ENCODE peak calls at places on chromosome 10, in four cellular contexts. H is MM.1S, V is GM23338, I is PC-9. P is an unnamed sample.
A peak's percentile ranks its signal among the peaks of the same experiment; 100 is the strongest.

GRCh38 chr10:92267343-92267742 is 23.5 kb downstream of the CPEB3 start:
- DNase-seq in H (peak; percentile 57), V (no peak), I (no peak), P (no peak)

GRCh38 chr10:49183596-49184542 is 4.3 kb downstream of the TMEM273 start:
- DNase-seq in H (no peak), V (no peak), I (no peak), P (no peak)

GRCh38 chr10:46060706-46061105 is 14.6 kb upstream of the MSMB start:
- DNase-seq in H (no peak), V (no peak), I (no peak), P (no peak)

GRCh38 chr10:71285180-71285545 is 33.9 kb upstream of the SLC29A3 start:
- DNase-seq in H (peak; percentile 26), V (peak; percentile 86), I (peak; percentile 41), P (peak; percentile 47)

GRCh38 chr10:105742184-105742583 is 1101.1 kb downstream of the SORCS3 start:
- DNase-seq in H (no peak), V (no peak), I (no peak), P (peak; percentile 2)

GRCh38 chr10:35795131-35795819 is 153.2 kb upstream of the FZD8 start:
- DNase-seq in H (no peak), V (no peak), I (no peak), P (peak; percentile 100)

GRCh38 chr10:67926956-67927355 is 42.5 kb downstream of the SIRT1 start:
- DNase-seq in H (no peak), V (no peak), I (no peak), P (no peak)

GRCh38 chr10:52400564-52400963 is 86.5 kb downstream of the DKK1 start:
- DNase-seq in H (peak; percentile 77), V (no peak), I (no peak), P (peak; percentile 42)

GRCh38 chr10:26254616-26255015 is 38.0 kb downstream of the GAD2 start:
- DNase-seq in H (no peak), V (no peak), I (no peak), P (no peak)

GRCh38 chr10:77400041-77400440 is 237.6 kb downstream of the KCNMA1 start:
- DNase-seq in H (no peak), V (no peak), I (no peak), P (no peak)

GRCh38 chr10:101388671-101389276 is 34.8 kb downstream of the BTRC start:
- DNase-seq in H (no peak), V (no peak), I (no peak), P (no peak)

GRCh38 chr10:71877818-71878217 is 26.8 kb upstream of the PSAP start:
- DNase-seq in H (no peak), V (no peak), I (no peak), P (no peak)

GRCh38 chr10:95728535-95728934 is 27.4 kb upstream of the ENTPD1 start:
- DNase-seq in H (no peak), V (no peak), I (no peak), P (peak; percentile 36)

GRCh38 chr10:12579954-12580858 is 230.9 kb downstream of the CAMK1D start:
- DNase-seq in H (no peak), V (no peak), I (no peak), P (no peak)

GRCh38 chr10:71456631-71457030 is 59.9 kb downstream of the CDH23 start:
- DNase-seq in H (no peak), V (no peak), I (no peak), P (no peak)

GRCh38 chr10:51341216-51341615 is 266.9 kb downstream of the PRKG1 start:
- DNase-seq in H (no peak), V (no peak), I (no peak), P (peak; percentile 91)

GRCh38 chr10:110493832-110494426 is 3.8 kb upstream of the DUSP5 start:
- DNase-seq in H (no peak), V (no peak), I (no peak), P (no peak)

GRCh38 chr10:110496553-110497437 is 912 bp upstream of the DUSP5 start:
- DNase-seq in H (no peak), V (no peak), I (no peak), P (peak; percentile 47)

GRCh38 chr10:110497438-110498086 is at the start of gene DUSP5:
- DNase-seq in H (peak; percentile 96), V (peak; percentile 97), I (peak; percentile 82), P (peak; percentile 95)

GRCh38 chr10:110494532-110494931 is 3.2 kb upstream of the DUSP5 start:
- DNase-seq in H (no peak), V (no peak), I (no peak), P (no peak)

DNA sequence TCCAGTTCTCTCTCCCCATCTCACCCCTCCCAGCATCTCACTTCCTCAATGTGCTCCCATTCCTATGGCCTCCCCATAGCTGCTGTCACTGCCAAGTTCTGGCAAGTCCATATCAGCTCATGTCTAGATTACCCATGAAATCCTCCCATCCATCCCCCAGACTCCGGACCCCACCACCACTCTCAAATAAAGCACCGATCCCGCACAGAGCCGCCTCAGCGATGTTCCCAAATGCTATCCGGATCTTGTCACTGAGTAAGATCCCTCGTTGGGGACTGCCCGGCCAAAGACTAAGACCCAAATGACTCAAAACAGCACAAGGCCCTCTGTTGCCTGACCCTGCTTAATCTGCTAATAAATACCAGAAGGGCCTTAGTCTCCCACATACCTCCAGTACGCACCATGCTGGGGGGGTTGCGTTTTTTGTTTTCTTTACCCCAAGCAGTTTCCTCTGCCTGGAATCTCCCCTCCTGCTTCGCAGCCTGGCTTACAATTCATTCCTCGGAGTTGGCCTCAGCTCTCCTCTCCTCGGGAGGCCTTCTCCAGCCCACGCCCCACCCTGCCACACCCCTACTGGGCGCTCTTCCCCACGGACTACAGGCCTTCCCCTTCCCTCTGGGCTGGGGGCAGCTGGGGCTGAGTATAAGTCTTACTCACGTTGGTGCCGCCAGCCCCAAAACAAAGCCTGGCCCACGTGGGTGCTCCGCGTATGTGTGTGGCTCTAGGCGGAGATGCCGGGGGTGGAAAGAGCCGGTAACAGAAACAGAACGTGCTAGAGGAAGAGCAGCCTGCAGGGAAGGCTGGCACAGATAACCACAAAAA is 1.8 kb upstream of the DUSP5 start:
- DNase-seq in H (no peak), V (peak; percentile 62), I (peak; percentile 68), P (peak; percentile 72)
- H3F3A ChIP-seq in H (peaks cover 27% of the 10 kb centered on the region), V (peaks cover 15% of the 10 kb centered on the region), I (peaks cover 55% of the 10 kb centered on the region), P (peaks cover 3% of the 10 kb centered on the region)

DNA sequence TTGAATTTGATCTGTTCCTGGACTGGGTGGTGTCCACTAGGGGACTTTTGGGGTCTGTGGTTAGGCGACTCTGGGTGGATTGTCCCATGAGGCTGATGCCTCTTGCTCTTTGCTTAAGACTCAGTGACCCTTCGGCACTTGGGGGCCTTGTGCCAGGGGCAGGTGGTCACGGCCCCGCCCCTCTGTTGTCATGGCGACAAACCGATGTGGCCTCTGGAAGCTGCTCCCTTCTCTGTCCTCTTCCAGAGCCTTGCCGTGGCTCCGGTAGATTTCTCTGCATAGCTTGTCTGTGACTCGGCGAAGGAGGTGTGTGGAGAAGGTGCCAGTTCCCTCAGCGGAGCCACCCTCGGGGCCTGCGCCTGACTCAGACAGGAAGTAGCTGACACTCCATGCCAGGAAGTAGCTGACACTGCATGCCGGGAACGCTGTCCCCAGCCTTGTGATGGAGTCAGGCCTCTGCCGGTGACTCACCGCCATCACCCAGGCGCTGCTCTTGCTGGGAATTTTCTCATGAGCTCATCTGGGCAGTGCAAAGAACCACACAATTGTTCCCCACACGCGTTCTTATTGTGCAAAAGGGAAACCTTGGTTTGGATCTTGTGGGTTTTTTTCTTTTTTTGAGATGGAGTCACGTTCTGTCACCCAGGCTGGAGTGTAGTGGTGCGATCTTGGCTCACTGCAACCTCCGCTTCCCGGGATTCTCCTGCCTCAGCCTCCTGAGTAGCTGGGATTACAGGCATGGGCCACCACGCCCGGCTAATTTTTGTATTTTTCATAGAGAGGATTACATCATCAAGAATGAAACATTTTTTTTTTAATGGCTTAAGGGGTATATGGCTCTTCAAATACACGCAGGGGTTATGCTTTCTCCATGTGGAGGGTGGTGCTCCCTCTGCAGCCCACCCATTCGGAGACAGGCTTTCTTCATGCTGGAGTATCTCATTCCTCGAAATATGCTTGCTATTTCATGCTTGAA is 72.6 kb downstream of the PFKFB3 start:
- DNase-seq in H (no peak), V (peak; percentile 56), I (peak; percentile 97), P (peak; percentile 89)
- TF ChIP-seq CTCF in H (no peak), V (no peak), I (no peak), P (no peak)

DNA sequence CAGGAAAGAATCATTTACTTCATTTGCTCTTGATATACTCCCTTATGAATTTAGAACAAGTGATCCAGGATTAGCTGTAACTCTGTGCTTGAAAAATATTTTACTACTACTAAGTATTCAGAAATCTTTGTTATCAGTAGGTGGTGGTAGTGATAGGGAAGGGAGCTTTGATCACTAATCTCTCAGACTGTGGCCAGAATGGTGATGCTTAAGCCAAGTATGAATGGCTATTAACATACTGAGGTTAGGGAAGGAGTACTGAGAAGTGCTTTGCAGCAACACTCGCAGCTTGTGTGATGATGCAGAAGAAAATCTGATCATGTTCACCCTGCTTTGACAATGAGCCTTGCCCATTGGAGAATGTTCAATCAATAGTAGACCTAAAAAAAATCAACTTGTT is 29.3 kb downstream of the AP3M1 start:
- DNase-seq in H (no peak), V (no peak), I (no peak), P (no peak)
- H3F3A ChIP-seq in H (no peaks in the 10 kb centered on the region), V (peaks cover 30% of the 10 kb centered on the region), I (peaks cover 56% of the 10 kb centered on the region), P (peaks cover 57% of the 10 kb centered on the region)

GRCh38 chr10:58409956-58410610 is 24.9 kb downstream of the TFAM start:
- DNase-seq in H (no peak), V (no peak), I (no peak), P (no peak)

GRCh38 chr10:58412502-58412961 is 27.3 kb downstream of the TFAM start:
- DNase-seq in H (no peak), V (peak; percentile 36), I (peak; percentile 55), P (peak; percentile 58)

GRCh38 chr10:58414270-58415041 is 29.2 kb downstream of the TFAM start:
- DNase-seq in H (peak; percentile 20), V (peak; percentile 54), I (peak; percentile 39), P (peak; percentile 87)

GRCh38 chr10:58415757-58416156 is 30.5 kb downstream of the TFAM start:
- DNase-seq in H (no peak), V (no peak), I (no peak), P (no peak)
- TF ChIP-seq CTCF in H (no peak), V (no peak), I (no peak), P (no peak)

GRCh38 chr10:21531164-21531563 is 2.9 kb upstream of the MLLT10 start:
- DNase-seq in H (no peak), V (no peak), I (no peak), P (no peak)
- H3F3A ChIP-seq in H (peaks cover 22% of the 10 kb centered on the region), V (peaks cover 4% of the 10 kb centered on the region), I (peaks cover 22% of the 10 kb centered on the region), P (no peaks in the 10 kb centered on the region)

DNA sequence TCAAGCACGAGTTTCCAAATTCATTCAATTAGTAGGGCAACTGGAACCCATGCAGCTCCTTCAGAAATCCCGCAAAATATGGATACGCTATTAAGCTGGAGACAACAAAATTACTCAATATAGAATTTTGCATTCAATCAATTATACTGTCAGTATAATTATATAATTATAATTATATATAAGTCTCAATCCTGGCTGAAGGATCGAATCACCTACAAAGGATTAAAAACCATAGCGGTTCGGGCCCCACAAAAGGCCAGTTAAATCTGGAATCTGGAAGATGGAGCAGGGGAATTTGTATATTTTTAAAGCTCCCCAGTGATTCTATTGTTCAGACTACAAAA is 55.7 kb downstream of the FHIP2A start:
- DNase-seq in H (no peak), V (no peak), I (no peak), P (no peak)
- TF ChIP-seq CTCF in H (no peak), V (no peak), I (no peak), P (no peak)